ENCODE peak calls at places on chromosomes 11 and 22, in five cellular contexts. One of them, this sample, is unnamed.

GRCh38 chr22:27381960-27382742 is 419.4 kb downstream of the MN1 start:
- DNase-seq in CD4-positive, CD25-positive, alpha-beta regulatory T cell: no peak
- DNase-seq in PC-9: no peak
- DNase-seq in M059J: no peak
- DNase-seq in LoVo: no peak
- DNase-seq in this sample: no peak

GRCh38 chr11:34585870-34586654 is 34.8 kb upstream of the EHF start:
- DNase-seq in CD4-positive, CD25-positive, alpha-beta regulatory T cell: peak
- DNase-seq in PC-9: no peak
- DNase-seq in M059J: peak
- DNase-seq in LoVo: peak
- DNase-seq in this sample: peak

GRCh38 chr22:44862281-44862680 is 109.9 kb downstream of the ARHGAP8 start:
- DNase-seq in CD4-positive, CD25-positive, alpha-beta regulatory T cell: no peak
- DNase-seq in PC-9: no peak
- DNase-seq in M059J: no peak
- DNase-seq in LoVo: no peak
- DNase-seq in this sample: no peak

GRCh38 chr11:118666331-118666730 is 13.1 kb downstream of the TREH start:
- DNase-seq in CD4-positive, CD25-positive, alpha-beta regulatory T cell: peak
- DNase-seq in PC-9: no peak
- DNase-seq in M059J: no peak
- DNase-seq in LoVo: no peak
- DNase-seq in this sample: no peak

GRCh38 chr11:64762277-64762915 is 2.6 kb upstream of the PYGM start:
- DNase-seq in CD4-positive, CD25-positive, alpha-beta regulatory T cell: peak
- DNase-seq in PC-9: no peak
- DNase-seq in M059J: no peak
- DNase-seq in LoVo: no peak
- DNase-seq in this sample: no peak

GRCh38 chr22:29043906-29044575 is 17.6 kb downstream of the C22orf31 start:
- DNase-seq in CD4-positive, CD25-positive, alpha-beta regulatory T cell: no peak
- DNase-seq in PC-9: no peak
- DNase-seq in M059J: peak
- DNase-seq in LoVo: no peak
- DNase-seq in this sample: no peak

GRCh38 chr11:78022397-78023396 is at the start of gene KCTD14:
- DNase-seq in CD4-positive, CD25-positive, alpha-beta regulatory T cell: no peak
- DNase-seq in PC-9: peak
- DNase-seq in M059J: peak
- DNase-seq in LoVo: peak
- DNase-seq in this sample: no peak

GRCh38 chr11:126561327-126561893 is 205.9 kb downstream of the ST3GAL4 start:
- DNase-seq in CD4-positive, CD25-positive, alpha-beta regulatory T cell: peak
- DNase-seq in PC-9: peak
- DNase-seq in M059J: peak
- DNase-seq in LoVo: peak
- DNase-seq in this sample: no peak

GRCh38 chr22:37658133-37659065 is at the start of gene PDXP:
- DNase-seq in CD4-positive, CD25-positive, alpha-beta regulatory T cell: peak
- DNase-seq in PC-9: peak
- DNase-seq in M059J: peak
- DNase-seq in LoVo: peak
- DNase-seq in this sample: peak

GRCh38 chr22:19287889-19288288 is 3.6 kb downstream of the CLTCL1 start:
- DNase-seq in CD4-positive, CD25-positive, alpha-beta regulatory T cell: no peak
- DNase-seq in PC-9: peak
- DNase-seq in M059J: peak
- DNase-seq in LoVo: no peak
- DNase-seq in this sample: peak

GRCh38 chr11:114159320-114159719 is 99.8 kb downstream of the ZBTB16 start:
- DNase-seq in CD4-positive, CD25-positive, alpha-beta regulatory T cell: no peak
- DNase-seq in PC-9: no peak
- DNase-seq in M059J: peak
- DNase-seq in LoVo: no peak
- DNase-seq in this sample: no peak

GRCh38 chr11:13999704-14000103 is 37.2 kb downstream of the SPON1 start:
- DNase-seq in CD4-positive, CD25-positive, alpha-beta regulatory T cell: no peak
- DNase-seq in PC-9: no peak
- DNase-seq in M059J: no peak
- DNase-seq in LoVo: no peak
- DNase-seq in this sample: no peak

GRCh38 chr11:124756753-124757227 is 4.7 kb upstream of the VSIG2 start:
- DNase-seq in CD4-positive, CD25-positive, alpha-beta regulatory T cell: no peak
- DNase-seq in PC-9: no peak
- DNase-seq in M059J: no peak
- DNase-seq in LoVo: no peak
- DNase-seq in this sample: no peak

GRCh38 chr11:71372693-71373657 is 75.2 kb downstream of the DHCR7 start:
- DNase-seq in CD4-positive, CD25-positive, alpha-beta regulatory T cell: no peak
- DNase-seq in PC-9: no peak
- DNase-seq in M059J: peak
- DNase-seq in LoVo: no peak
- DNase-seq in this sample: peak

This sample was measured in GM04503.